ENCODE peak calls at places on chromosomes 12 and 14, in nine cellular contexts. Y, A, C, Z, G, Q, I, R and W are unnamed samples.

GRCh38 chr12:69566603-69567002 is 18.7 kb upstream of the CCT2 start:
- DNase-seq in Q (no peak), C (no peak), R (no peak), A (no peak), Y (no peak), I (no peak), G (no peak), Z (no peak), W (no peak)

GRCh38 chr14:51780741-51781140 is 79.7 kb upstream of the GNG2 start:
- DNase-seq in I (peak), Q (no peak), C (no peak), R (peak), A (no peak), Y (no peak), G (no peak), Z (peak), W (no peak)

GRCh38 chr12:2868986-2869385 is 8.0 kb downstream of the FOXM1 start:
- DNase-seq in A (no peak), I (peak), Y (no peak), Q (no peak), G (no peak), Z (no peak), R (peak), C (no peak), W (no peak)

GRCh38 chr14:22606380-22606779 is 8.3 kb downstream of the ABHD4 start:
- DNase-seq in A (no peak), R (no peak), I (peak), C (no peak), Z (no peak), Y (no peak), Q (no peak), G (no peak), W (no peak)

GRCh38 chr12:27486986-27487385 is 37.0 kb upstream of the PPFIBP1 start:
- DNase-seq in Z (no peak), A (no peak), R (no peak), C (no peak), I (peak), G (no peak), Q (no peak), Y (no peak), W (no peak)

GRCh38 chr14:22122227-22123187 is 448.9 kb upstream of the OR4E1 start:
- DNase-seq in A (no peak), G (no peak), Q (no peak), I (no peak), Y (no peak), C (no peak), Z (no peak), R (no peak), W (no peak)

GRCh38 chr12:95547522-95548055 is 3.7 kb downstream of the USP44 start:
- DNase-seq in Z (peak), R (peak), Y (peak), Q (peak), G (no peak), I (peak), A (no peak), C (no peak), W (peak)

GRCh38 chr14:54348923-54349615 is 47.7 kb upstream of the CDKN3 start:
- DNase-seq in I (peak), Y (peak), Z (no peak), R (peak), G (no peak), C (no peak), A (no peak), Q (no peak), W (no peak)

GRCh38 chr12:120775862-120776552 is 50.4 kb downstream of the ACADS start:
- DNase-seq in Y (no peak), Q (no peak), R (no peak), Z (no peak), G (no peak), C (no peak), I (no peak), A (no peak), W (no peak)

GRCh38 chr14:59081680-59082079 is 106.8 kb upstream of the DAAM1 start:
- DNase-seq in I (no peak), G (no peak), R (no peak), C (no peak), Z (no peak), A (no peak), Y (no peak), Q (no peak), W (no peak)

GRCh38 chr12:11609045-11609444 is 40.4 kb upstream of the ETV6 start:
- DNase-seq in Z (peak), G (no peak), I (no peak), A (no peak), C (no peak), Y (no peak), R (no peak), Q (no peak), W (no peak)

GRCh38 chr14:93712079-93712837 is 76.0 kb downstream of the PRIMA1 start:
- DNase-seq in G (no peak), R (no peak), Q (no peak), Y (peak), I (no peak), C (no peak), A (no peak), Z (no peak), W (no peak)

GRCh38 chr14:96582641-96582980 is 80.4 kb downstream of the PAPOLA start:
- DNase-seq in Z (peak), Q (no peak), A (no peak), C (peak), R (no peak), G (no peak), I (no peak), Y (no peak), W (no peak)

GRCh38 chr12:91406920-91407341 is 224.3 kb upstream of the DCN start:
- DNase-seq in Y (no peak), G (no peak), Q (no peak), R (peak), C (peak), Z (peak), I (peak), A (no peak), W (no peak)

GRCh38 chr14:60803871-60804270 is 69.3 kb downstream of the MNAT1 start:
- DNase-seq in Q (no peak), G (no peak), R (no peak), Y (no peak), C (no peak), A (no peak), Z (no peak), I (no peak), W (no peak)

GRCh38 chr14:95507701-95508103 is 8.7 kb downstream of the SYNE3 start:
- DNase-seq in C (no peak), A (no peak), Z (peak), I (peak), Y (no peak), R (peak), G (no peak), Q (no peak), W (no peak)

GRCh38 chr12:15011162-15011561 is 38.3 kb downstream of the PDE6H start:
- DNase-seq in Q (no peak), Y (no peak), I (no peak), A (no peak), C (no peak), G (no peak), Z (no peak), R (no peak), W (no peak)

GRCh38 chr14:65071544-65071943 is 30.8 kb downstream of the MAX start:
- DNase-seq in A (no peak), Q (no peak), G (no peak), I (no peak), R (no peak), C (no peak), Z (no peak), Y (no peak), W (no peak)

GRCh38 chr14:105433161-105433605 is 13.6 kb downstream of the MTA1 start:
- DNase-seq in Y (no peak), I (no peak), C (no peak), R (no peak), Q (no peak), Z (peak), G (no peak), A (no peak), W (no peak)

GRCh38 chr12:95231190-95231589 is 13.6 kb downstream of the VEZT start:
- DNase-seq in Y (no peak), C (no peak), Q (no peak), R (peak), A (no peak), I (peak), G (no peak), Z (no peak), W (no peak)